ENCODE peak calls at places on chromosomes 4 and X, in ten cellular contexts. B, X, S, L, P, R, Y, Z, U and A are unnamed samples.

GRCh38 chr4:8325284-8325973 is 55.9 kb downstream of the HTRA3 start:
- DNase-seq in S (no peak), P (no peak), R (no peak), Y (no peak), B (peak; percentile 14), U (no peak), Z (no peak), X (no peak), L (no peak), A (no peak)

GRCh38 chrX:123860506-123860840 is 620 bp downstream of the XIAP start:
- DNase-seq in R (no peak), S (no peak), P (no peak), X (peak; percentile 32), U (no peak), B (no peak), L (peak; percentile 40), Z (no peak), Y (no peak), A (no peak)

GRCh38 chr4:71296945-71297344 is 41.9 kb upstream of the SLC4A4 start:
- DNase-seq in Y (no peak), L (no peak), R (no peak), U (no peak), X (peak; percentile 39), S (no peak), P (no peak), B (no peak), Z (no peak), A (no peak)

GRCh38 chrX:11103751-11104150 is 7.4 kb upstream of the HCCS start:
- DNase-seq in X (no peak), Z (no peak), P (no peak), L (no peak), B (no peak), R (no peak), S (no peak), U (no peak), Y (no peak), A (no peak)

GRCh38 chr4:14264437-14264836 is 636.9 kb upstream of the BOD1L1 start:
- DNase-seq in L (no peak), X (no peak), Z (no peak), U (no peak), R (no peak), S (no peak), Y (no peak), B (no peak), P (no peak), A (no peak)

GRCh38 chr4:149072359-149072758 is 630.1 kb upstream of the NR3C2 start:
- DNase-seq in R (no peak), U (no peak), Y (no peak), Z (no peak), L (no peak), B (no peak), X (no peak), P (no peak), S (no peak), A (no peak)

GRCh38 chr4:183919173-183919572 is 14.1 kb downstream of the STOX2 start:
- DNase-seq in S (no peak), Z (no peak), R (peak; percentile 76), B (no peak), X (no peak), P (no peak), Y (no peak), L (no peak), U (no peak), A (no peak)

GRCh38 chr4:20805716-20806115 is 105.5 kb downstream of the PACRGL start:
- DNase-seq in R (no peak), S (no peak), Y (no peak), X (no peak), B (no peak), L (no peak), P (no peak), U (no peak), Z (no peak), A (no peak)

GRCh38 chr4:173194175-173194574 is 25.6 kb downstream of the GALNT7 start:
- DNase-seq in Z (no peak), X (no peak), Y (no peak), L (no peak), U (no peak), R (no peak), B (no peak), S (no peak), P (no peak), A (no peak)

GRCh38 chrX:154840856-154841255 is 6.4 kb upstream of the SMIM9 start:
- DNase-seq in P (peak; percentile 4), R (no peak), Y (no peak), S (no peak), U (no peak), L (peak; percentile 34), X (peak; percentile 77), B (no peak), Z (no peak), A (no peak)

GRCh38 chr4:138053601-138054322 is 188.4 kb downstream of the SLC7A11 start:
- DNase-seq in X (peak; percentile 86), R (no peak), L (no peak), U (no peak), B (no peak), S (no peak), Z (no peak), P (no peak), Y (no peak), A (no peak)

GRCh38 chr4:110514889-110515479 is 39.0 kb downstream of the ENPEP start:
- DNase-seq in X (peak; percentile 36), B (no peak), P (peak; percentile 48), Y (no peak), S (no peak), R (no peak), Z (no peak), L (peak; percentile 41), U (no peak), A (no peak)

GRCh38 chr4:30753316-30753715 is 33.1 kb downstream of the PCDH7 start:
- DNase-seq in P (no peak), S (no peak), U (no peak), X (no peak), R (no peak), Z (no peak), L (no peak), Y (no peak), B (no peak), A (no peak)

GRCh38 chr4:2298548-2298991 is 36.7 kb upstream of the MXD4 start:
- DNase-seq in Z (no peak), X (peak; percentile 64), U (no peak), R (no peak), Y (no peak), S (no peak), P (no peak), B (no peak), L (no peak), A (no peak)

GRCh38 chrX:112834016-112834855 is 6.4 kb downstream of the AMOT start:
- DNase-seq in R (no peak), P (peak; percentile 51), X (peak; percentile 88), L (no peak), Y (no peak), S (no peak), Z (no peak), B (no peak), U (no peak), A (no peak)

GRCh38 chr4:2009651-2010233 is 968 bp upstream of the NELFA start:
- DNase-seq in R (peak; percentile 66), L (peak; percentile 33), U (peak; percentile 51), X (peak; percentile 58), B (peak; percentile 60), P (peak; percentile 77), Z (no peak), Y (no peak), S (peak; percentile 68), A (peak; percentile 78)

GRCh38 chr4:37873383-37873782 is 17.5 kb upstream of the TBC1D1 start:
- DNase-seq in U (no peak), S (no peak), X (peak; percentile 13), L (no peak), B (no peak), Z (no peak), R (no peak), P (no peak), Y (no peak), A (no peak)

GRCh38 chr4:171162478-171162877 is 650.7 kb upstream of the GALNTL6 start:
- DNase-seq in X (no peak), Z (no peak), B (no peak), L (no peak), P (no peak), Y (no peak), S (no peak), U (no peak), R (no peak), A (no peak)

GRCh38 chr4:1403591-1404572 is 2.4 kb downstream of the NKX1-1 start:
- DNase-seq in P (no peak), B (peak; percentile 30), R (no peak), S (no peak), X (no peak), U (no peak), Z (no peak), L (no peak), Y (no peak), A (peak; percentile 44)

GRCh38 chr4:83074086-83074704 is 39.2 kb downstream of the COPS4 start:
- DNase-seq in X (peak; percentile 91), L (peak; percentile 69), S (peak; percentile 54), Z (no peak), R (no peak), U (peak; percentile 34), P (peak; percentile 50), B (no peak), Y (no peak), A (no peak)